ENCODE peak calls at places on chromosome 21, in nine cellular contexts. Q, W, J, G, B, S, P, E and I are unnamed samples.

GRCh38 chr21:41833138-41834115 is 45.7 kb downstream of the PRDM15 start:
- DNase-seq in W (no peak), B (no peak), G (no peak), Q (no peak), S (no peak), J (peak; percentile 94), P (no peak), E (no peak), I (no peak)

GRCh38 chr21:39364949-39365348 is 16.1 kb upstream of the HMGN1 start:
- DNase-seq in W (no peak), P (no peak), B (no peak), G (no peak), E (no peak), Q (no peak), J (no peak), S (no peak), I (no peak)

GRCh38 chr21:41593051-41593783 is 85.3 kb upstream of the TMPRSS2 start:
- DNase-seq in J (no peak), B (no peak), E (no peak), W (no peak), P (no peak), Q (no peak), G (no peak), S (no peak), I (no peak)

GRCh38 chr21:21971384-21971783 is 973.2 kb downstream of the NCAM2 start:
- DNase-seq in S (no peak), P (no peak), B (no peak), E (no peak), W (no peak), Q (no peak), G (no peak), J (no peak), I (no peak)

GRCh38 chr21:15669247-15669646 is 60.5 kb upstream of the USP25 start:
- DNase-seq in P (no peak), Q (no peak), W (no peak), G (no peak), B (no peak), J (no peak), S (no peak), E (no peak), I (no peak)

GRCh38 chr21:14531927-14532326 is 14.2 kb downstream of the SAMSN1 start:
- DNase-seq in S (no peak), W (no peak), E (no peak), J (no peak), P (no peak), B (no peak), Q (no peak), G (no peak), I (no peak)

GRCh38 chr21:41886331-41886730 is 7.2 kb upstream of the PRDM15 start:
- DNase-seq in P (no peak), Q (no peak), B (no peak), G (no peak), S (no peak), E (no peak), J (peak; percentile 21), W (no peak), I (no peak)

GRCh38 chr21:46008893-46009635 is 27.5 kb downstream of the COL6A1 start:
- DNase-seq in E (no peak), Q (no peak), W (no peak), G (no peak), S (no peak), P (peak; percentile 7), B (no peak), J (no peak), I (no peak)

GRCh38 chr21:36854391-36854790 is 112.1 kb downstream of the HLCS start:
- DNase-seq in E (peak; percentile 22), J (peak; percentile 63), G (no peak), W (no peak), S (no peak), Q (no peak), B (no peak), P (no peak), I (no peak)

GRCh38 chr21:25573409-25574206 is 33.7 kb downstream of the MRPL39 start:
- DNase-seq in Q (no peak), W (no peak), B (no peak), G (peak; percentile 67), E (peak; percentile 23), J (peak; percentile 80), S (no peak), P (no peak), I (peak; percentile 13)

GRCh38 chr21:41141031-41141457 is 26.9 kb upstream of the BACE2 start:
- DNase-seq in W (no peak), B (no peak), E (no peak), J (no peak), P (no peak), Q (no peak), S (no peak), G (no peak), I (no peak)

GRCh38 chr21:16770279-16770678 is 742.6 kb upstream of the CXADR start:
- DNase-seq in E (no peak), J (no peak), S (no peak), G (no peak), W (no peak), B (no peak), P (no peak), Q (no peak), I (no peak)

GRCh38 chr21:31875424-31876097 is 2.7 kb downstream of the HUNK start:
- DNase-seq in E (no peak), Q (no peak), G (no peak), B (no peak), W (no peak), S (no peak), J (no peak), P (no peak), I (no peak)

GRCh38 chr21:34498623-34499022 is 13.4 kb downstream of the KCNE1 start:
- DNase-seq in J (no peak), B (no peak), G (no peak), S (no peak), Q (no peak), P (no peak), E (no peak), W (no peak), I (no peak)

GRCh38 chr21:28253378-28253777 is 739.3 kb downstream of the LTN1 start:
- DNase-seq in B (no peak), E (no peak), G (no peak), S (no peak), P (no peak), J (no peak), Q (no peak), W (no peak), I (no peak)

GRCh38 chr21:28261291-28261690 is 731.4 kb downstream of the LTN1 start:
- DNase-seq in P (no peak), S (no peak), Q (no peak), B (no peak), W (no peak), E (no peak), G (no peak), J (no peak), I (no peak)

GRCh38 chr21:28253971-28254370 is 738.7 kb downstream of the LTN1 start:
- DNase-seq in J (no peak), Q (no peak), S (no peak), B (no peak), W (no peak), E (no peak), P (no peak), G (no peak), I (no peak)

GRCh38 chr21:28256420-28256831 is 736.3 kb downstream of the LTN1 start:
- DNase-seq in W (no peak), J (no peak), G (no peak), E (no peak), Q (no peak), P (no peak), S (no peak), B (no peak), I (no peak)

GRCh38 chr21:28257276-28257675 is 735.4 kb downstream of the LTN1 start:
- DNase-seq in G (no peak), W (no peak), P (no peak), J (no peak), S (no peak), E (no peak), Q (no peak), B (no peak), I (no peak)
- H3K9me3 ChIP-seq in G (no peaks in the 10 kb centered on the region), W (no peaks in the 10 kb centered on the region), P (no peaks in the 10 kb centered on the region), J (no peaks in the 10 kb centered on the region), S (no peaks in the 10 kb centered on the region), E (no peaks in the 10 kb centered on the region), Q (no peaks in the 10 kb centered on the region), B (no peaks in the 10 kb centered on the region), I (no peaks in the 10 kb centered on the region)

GRCh38 chr21:9772348-9772672 is 749.1 kb upstream of the TPTE start:
- DNase-seq in S (no peak), B (no peak), W (no peak), J (no peak), Q (no peak), G (no peak), P (no peak), E (no peak), I (no peak)
- H3K9me3 ChIP-seq in S (no peaks in the 10 kb centered on the region), B (peaks cover 31% of the 10 kb centered on the region), W (no peaks in the 10 kb centered on the region), J (peaks cover 30% of the 10 kb centered on the region), Q (no peaks in the 10 kb centered on the region), G (no peaks in the 10 kb centered on the region), P (no peaks in the 10 kb centered on the region), E (no peaks in the 10 kb centered on the region), I (peaks cover 3% of the 10 kb centered on the region)

DNA sequence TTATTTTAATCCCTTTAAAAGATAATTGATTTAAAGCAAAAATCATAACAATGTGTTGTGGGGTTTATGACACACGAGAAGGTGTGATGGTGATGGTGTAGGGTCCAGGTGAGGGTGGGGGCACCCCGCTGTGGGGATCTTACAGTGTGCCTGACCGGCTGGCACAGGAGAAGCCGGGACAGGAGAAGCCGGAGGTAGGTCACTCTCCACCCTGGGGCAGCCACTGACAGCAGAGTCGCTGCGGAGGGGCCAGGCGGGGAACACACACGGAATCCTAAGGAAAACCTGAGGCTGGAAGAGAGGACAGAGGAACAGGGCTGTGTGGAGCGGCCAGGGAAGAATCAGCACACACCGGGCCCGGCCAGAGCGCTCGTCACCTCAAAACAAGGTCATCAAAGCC is 4.3 kb upstream of the LRRC3 start:
- DNase-seq in P (no peak), B (no peak), G (no peak), W (no peak), S (no peak), Q (no peak), E (no peak), J (no peak), I (no peak)
- H3K9me3 ChIP-seq in P (no peaks in the 10 kb centered on the region), B (no peaks in the 10 kb centered on the region), G (no peaks in the 10 kb centered on the region), W (no peaks in the 10 kb centered on the region), S (no peaks in the 10 kb centered on the region), Q (no peaks in the 10 kb centered on the region), E (peaks cover 17% of the 10 kb centered on the region), J (no peaks in the 10 kb centered on the region), I (no peaks in the 10 kb centered on the region)

GRCh38 chr21:8991968-8992621 is 1529.3 kb upstream of the TPTE start:
- DNase-seq in J (no peak), W (no peak), E (no peak), B (no peak), G (no peak), Q (no peak), P (no peak), S (no peak), I (no peak)

GRCh38 chr21:8994640-8995511 is 1526.5 kb upstream of the TPTE start:
- DNase-seq in G (no peak), W (no peak), E (no peak), S (no peak), B (no peak), P (no peak), J (no peak), Q (no peak), I (no peak)

GRCh38 chr21:8993943-8994639 is 1527.3 kb upstream of the TPTE start:
- DNase-seq in E (no peak), P (no peak), B (no peak), J (no peak), G (no peak), W (no peak), S (no peak), Q (no peak), I (no peak)

GRCh38 chr21:8992731-8993174 is 1528.6 kb upstream of the TPTE start:
- DNase-seq in G (no peak), P (peak; percentile 32), E (no peak), S (no peak), W (no peak), J (no peak), B (no peak), Q (no peak), I (no peak)

GRCh38 chr21:8993284-8993942 is 1528.0 kb upstream of the TPTE start:
- DNase-seq in G (no peak), W (no peak), Q (no peak), E (no peak), S (no peak), B (no peak), J (no peak), P (no peak), I (no peak)
- H3K9me3 ChIP-seq in G (no peaks in the 10 kb centered on the region), W (no peaks in the 10 kb centered on the region), Q (no peaks in the 10 kb centered on the region), E (no peaks in the 10 kb centered on the region), S (no peaks in the 10 kb centered on the region), B (peaks cover 6% of the 10 kb centered on the region), J (peaks cover 56% of the 10 kb centered on the region), P (no peaks in the 10 kb centered on the region), I (peaks cover 4% of the 10 kb centered on the region)